ENCODE peak calls at places on chromosomes 5 and 9, in four cellular contexts. One of them, this sample, is unnamed.

GRCh38 chr5:10524376-10525123 is 39.3 kb upstream of the ANKRD33B start:
- DNase-seq in HCT116: no peak
- DNase-seq in K562: no peak
- DNase-seq in GM12878: no peak
- DNase-seq in this sample: no peak

GRCh38 chr5:111676496-111676895 is 80.5 kb downstream of the NREP start:
- DNase-seq in HCT116: no peak
- DNase-seq in K562: no peak
- DNase-seq in GM12878: no peak
- DNase-seq in this sample: no peak

GRCh38 chr5:74310967-74311930 is 329.3 kb downstream of the ENC1 start:
- DNase-seq in K562: no peak
- DNase-seq in GM12878: no peak
- DNase-seq in HCT116: no peak
- DNase-seq in this sample: no peak

GRCh38 chr9:14692918-14693861 is at the start of gene ZDHHC21:
- DNase-seq in HCT116: no peak
- DNase-seq in GM12878: no peak
- DNase-seq in K562: peak
- DNase-seq in this sample: peak

GRCh38 chr5:174323878-174324281 is 278.4 kb downstream of the NSG2 start:
- DNase-seq in GM12878: no peak
- DNase-seq in K562: peak
- DNase-seq in HCT116: peak
- DNase-seq in this sample: peak

GRCh38 chr9:125343518-125344284 is 82.1 kb downstream of the GAPVD1 start:
- DNase-seq in HCT116: no peak
- DNase-seq in K562: no peak
- DNase-seq in GM12878: no peak
- DNase-seq in this sample: peak

GRCh38 chr9:135705376-135705775 is 3.4 kb downstream of the KCNT1 start:
- DNase-seq in GM12878: no peak
- DNase-seq in K562: no peak
- DNase-seq in HCT116: no peak
- DNase-seq in this sample: no peak

GRCh38 chr5:153463806-153464205 is 26.7 kb upstream of the GRIA1 start:
- DNase-seq in GM12878: no peak
- DNase-seq in HCT116: no peak
- DNase-seq in K562: no peak
- DNase-seq in this sample: no peak

GRCh38 chr5:96703384-96703910 is 41.3 kb downstream of the CAST start:
- DNase-seq in HCT116: no peak
- DNase-seq in K562: no peak
- DNase-seq in GM12878: no peak
- DNase-seq in this sample: no peak

GRCh38 chr9:86079421-86080111 is 19.8 kb downstream of the GOLM1 start:
- DNase-seq in HCT116: no peak
- DNase-seq in K562: no peak
- DNase-seq in GM12878: no peak
- DNase-seq in this sample: no peak

GRCh38 chr5:170289749-170290148 is 7.8 kb downstream of the LCP2 start:
- DNase-seq in HCT116: no peak
- DNase-seq in K562: no peak
- DNase-seq in GM12878: no peak
- DNase-seq in this sample: no peak

GRCh38 chr5:79890119-79890870 is 100.8 kb downstream of the MTX3 start:
- DNase-seq in K562: no peak
- DNase-seq in GM12878: no peak
- DNase-seq in HCT116: no peak
- DNase-seq in this sample: no peak

GRCh38 chr9:22084336-22085035 is 75.4 kb upstream of the CDKN2B start:
- DNase-seq in K562: no peak
- DNase-seq in HCT116: peak
- DNase-seq in GM12878: no peak
- DNase-seq in this sample: no peak

GRCh38 chr9:90870646-90871326 is 69.2 kb downstream of the SYK start:
- DNase-seq in HCT116: peak
- DNase-seq in GM12878: peak
- DNase-seq in K562: peak
- DNase-seq in this sample: peak

GRCh38 chr9:37632479-37632878 is 18.3 kb upstream of the FRMPD1 start:
- DNase-seq in HCT116: no peak
- DNase-seq in GM12878: no peak
- DNase-seq in K562: peak
- DNase-seq in this sample: no peak

GRCh38 chr5:69129413-69129812 is 35.6 kb downstream of the SLC30A5 start:
- DNase-seq in GM12878: no peak
- DNase-seq in K562: no peak
- DNase-seq in HCT116: no peak
- DNase-seq in this sample: no peak

GRCh38 chr9:92278117-92278516 is 15.4 kb downstream of the IARS1 start:
- DNase-seq in K562: no peak
- DNase-seq in HCT116: no peak
- DNase-seq in GM12878: no peak
- DNase-seq in this sample: no peak

GRCh38 chr9:136720887-136721338 is 8.5 kb downstream of the DIPK1B start:
- DNase-seq in HCT116: no peak
- DNase-seq in GM12878: no peak
- DNase-seq in K562: no peak
- DNase-seq in this sample: no peak

GRCh38 chr9:136720251-136720886 is 8.0 kb downstream of the DIPK1B start:
- DNase-seq in K562: peak
- DNase-seq in HCT116: no peak
- DNase-seq in GM12878: no peak
- DNase-seq in this sample: no peak

GRCh38 chr9:136722093-136722968 is 10.0 kb downstream of the DIPK1B start:
- DNase-seq in GM12878: no peak
- DNase-seq in K562: no peak
- DNase-seq in HCT116: no peak
- DNase-seq in this sample: no peak

GRCh38 chr9:136722969-136723356 is 10.6 kb downstream of the DIPK1B start:
- DNase-seq in HCT116: no peak
- DNase-seq in GM12878: no peak
- DNase-seq in K562: no peak
- DNase-seq in this sample: no peak

DNA sequence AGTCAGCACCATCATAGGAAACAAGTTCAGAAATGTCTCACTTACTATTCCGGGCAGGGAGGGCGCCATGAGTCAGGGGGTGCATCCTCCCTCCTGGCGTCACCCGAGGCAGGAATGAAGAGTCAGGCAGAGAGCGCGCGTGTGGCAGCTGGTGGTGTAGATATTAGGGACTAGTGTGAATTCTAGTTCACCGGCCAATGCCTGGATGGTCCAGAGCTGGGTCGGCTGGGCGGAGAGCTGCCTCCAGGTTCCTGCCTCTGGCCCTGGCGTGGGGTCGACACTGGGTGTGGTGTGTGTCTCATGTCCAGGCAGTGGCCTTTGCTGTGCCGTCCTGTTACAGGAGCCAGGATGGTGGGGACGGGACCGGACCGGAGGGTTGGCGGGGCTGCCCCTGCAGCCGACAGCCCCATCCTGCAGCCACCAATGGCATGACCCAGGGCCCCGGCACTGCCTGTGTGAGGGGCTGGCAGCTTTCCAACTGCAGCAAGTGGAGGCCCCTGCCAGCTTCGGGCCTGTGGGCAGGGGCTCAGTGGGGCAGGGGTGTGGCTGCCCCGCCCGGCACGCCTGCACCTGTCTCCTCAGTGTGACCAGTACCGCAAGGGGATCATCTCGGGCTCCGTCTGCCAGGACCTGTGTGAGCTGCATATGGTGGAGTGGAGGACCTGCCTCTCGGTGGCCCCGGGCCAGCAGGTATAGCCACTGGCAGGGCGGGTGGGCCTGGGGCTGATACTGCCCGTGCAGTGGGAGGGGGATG is 9.1 kb downstream of the DIPK1B start:
- DNase-seq in HCT116: no peak
- DNase-seq in GM12878: no peak
- DNase-seq in K562: no peak
- DNase-seq in this sample: no peak
- TF ChIP-seq ZNF274 in HCT116: no peak
- TF ChIP-seq ZNF274 in GM12878: no peak
- TF ChIP-seq ZNF274 in K562: no peak
- TF ChIP-seq ZNF274 in this sample: no peak

GRCh38 chr5:115460476-115460875 is 84.1 kb downstream of the FEM1C start:
- DNase-seq in K562: no peak
- DNase-seq in HCT116: peak
- DNase-seq in GM12878: peak
- DNase-seq in this sample: no peak

GRCh38 chr5:115457985-115458384 is 86.6 kb downstream of the FEM1C start:
- DNase-seq in K562: no peak
- DNase-seq in HCT116: no peak
- DNase-seq in GM12878: no peak
- DNase-seq in this sample: no peak

GRCh38 chr5:115461093-115461492 is 83.5 kb downstream of the FEM1C start:
- DNase-seq in K562: no peak
- DNase-seq in HCT116: peak
- DNase-seq in GM12878: no peak
- DNase-seq in this sample: no peak

GRCh38 chr5:115461506-115462290 is 82.9 kb downstream of the FEM1C start:
- DNase-seq in K562: no peak
- DNase-seq in GM12878: no peak
- DNase-seq in HCT116: peak
- DNase-seq in this sample: no peak

DNA sequence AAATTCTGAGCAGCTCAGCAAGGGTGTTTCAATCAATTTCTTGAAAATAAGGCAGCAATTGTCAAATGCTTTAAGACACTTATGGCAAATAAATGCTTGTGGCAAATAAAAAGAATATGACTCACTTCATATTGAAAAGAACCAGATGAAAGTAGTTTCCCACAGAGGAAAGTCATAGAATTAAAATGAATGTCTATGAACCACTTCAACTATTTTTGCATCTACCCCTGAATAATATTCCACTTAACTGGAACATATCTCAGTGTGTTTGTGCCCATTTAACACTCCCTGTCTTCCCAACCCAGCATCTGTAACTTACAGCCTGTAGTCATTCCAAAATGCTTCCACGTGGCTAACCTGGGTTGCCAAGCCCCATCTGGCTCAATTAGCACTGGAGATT is 84.7 kb downstream of the FEM1C start:
- DNase-seq in HCT116: peak
- DNase-seq in K562: no peak
- DNase-seq in GM12878: no peak
- DNase-seq in this sample: no peak
- H3K9ac ChIP-seq in HCT116: peak
- H3K9ac ChIP-seq in K562: no peak
- H3K9ac ChIP-seq in GM12878: no peak
- H3K9ac ChIP-seq in this sample: no peak

GRCh38 chr9:79263666-79264460 is 307.9 kb upstream of the TLE4 start:
- DNase-seq in K562: no peak
- DNase-seq in GM12878: no peak
- DNase-seq in HCT116: no peak
- DNase-seq in this sample: no peak

GRCh38 chr9:79266986-79267385 is 304.8 kb upstream of the TLE4 start:
- DNase-seq in HCT116: no peak
- DNase-seq in GM12878: no peak
- DNase-seq in K562: no peak
- DNase-seq in this sample: no peak

GRCh38 chr9:79264511-79265448 is 307.0 kb upstream of the TLE4 start:
- DNase-seq in K562: no peak
- DNase-seq in GM12878: no peak
- DNase-seq in HCT116: no peak
- DNase-seq in this sample: no peak
- TF ChIP-seq YY1 in K562: no peak
- TF ChIP-seq YY1 in GM12878: no peak
- TF ChIP-seq YY1 in HCT116: no peak
- TF ChIP-seq YY1 in this sample: no peak

DNA sequence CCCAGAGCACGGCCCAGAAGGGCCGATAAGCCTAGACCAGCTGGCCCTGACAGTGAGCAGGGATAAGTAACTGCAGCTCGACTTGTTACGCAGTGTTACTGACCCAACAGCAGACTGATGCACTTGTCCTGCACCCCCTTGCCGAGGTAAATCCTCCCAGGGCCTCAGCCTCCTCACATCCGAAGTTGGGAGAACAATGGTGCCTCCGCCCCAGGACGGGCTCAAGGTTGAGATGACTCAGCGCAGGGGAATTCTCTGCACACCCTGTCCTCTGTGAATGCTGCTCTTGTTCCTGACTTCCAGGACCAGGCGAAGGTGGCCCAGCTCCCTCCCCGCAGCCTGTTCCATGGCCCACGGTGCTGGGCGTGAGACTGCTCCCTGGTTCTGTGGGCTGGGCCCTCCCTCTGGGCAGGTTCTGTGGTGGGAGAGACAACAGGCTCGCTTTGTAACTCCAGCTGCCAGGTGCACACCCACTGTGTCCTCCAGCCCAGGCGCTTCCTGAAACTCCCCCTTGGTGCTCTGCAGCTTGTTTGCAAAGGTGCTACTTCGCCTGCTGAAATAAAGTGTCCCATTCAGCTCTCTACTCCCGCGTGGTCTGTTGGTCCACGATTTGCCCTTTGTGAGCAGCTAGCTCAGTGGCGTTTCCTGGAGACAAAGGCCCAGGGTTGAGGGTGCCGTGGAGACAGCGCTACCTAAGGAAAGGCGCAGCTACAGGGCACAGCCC is 40.1 kb upstream of the SLC6A19 start:
- DNase-seq in K562: no peak
- DNase-seq in GM12878: no peak
- DNase-seq in HCT116: peak
- DNase-seq in this sample: peak
- TF ChIP-seq ZNF274 in K562: no peak
- TF ChIP-seq ZNF274 in GM12878: no peak
- TF ChIP-seq ZNF274 in HCT116: no peak
- TF ChIP-seq ZNF274 in this sample: no peak

GRCh38 chr5:58683567-58683966 is 100.7 kb downstream of the RAB3C start:
- DNase-seq in GM12878: no peak
- DNase-seq in K562: no peak
- DNase-seq in HCT116: no peak
- DNase-seq in this sample: no peak

GRCh38 chr5:58677650-58678049 is 94.8 kb downstream of the RAB3C start:
- DNase-seq in GM12878: no peak
- DNase-seq in K562: no peak
- DNase-seq in HCT116: no peak
- DNase-seq in this sample: no peak

GRCh38 chr5:58674711-58675110 is 91.8 kb downstream of the RAB3C start:
- DNase-seq in HCT116: no peak
- DNase-seq in GM12878: no peak
- DNase-seq in K562: no peak
- DNase-seq in this sample: no peak

GRCh38 chr5:58681943-58682342 is 99.1 kb downstream of the RAB3C start:
- DNase-seq in HCT116: no peak
- DNase-seq in GM12878: no peak
- DNase-seq in K562: no peak
- DNase-seq in this sample: no peak

GRCh38 chr5:58680503-58680902 is 97.6 kb downstream of the RAB3C start:
- DNase-seq in K562: no peak
- DNase-seq in GM12878: no peak
- DNase-seq in HCT116: no peak
- DNase-seq in this sample: no peak
- H3K9ac ChIP-seq in K562: no peak
- H3K9ac ChIP-seq in GM12878: no peak
- H3K9ac ChIP-seq in HCT116: no peak
- H3K9ac ChIP-seq in this sample: no peak

DNA sequence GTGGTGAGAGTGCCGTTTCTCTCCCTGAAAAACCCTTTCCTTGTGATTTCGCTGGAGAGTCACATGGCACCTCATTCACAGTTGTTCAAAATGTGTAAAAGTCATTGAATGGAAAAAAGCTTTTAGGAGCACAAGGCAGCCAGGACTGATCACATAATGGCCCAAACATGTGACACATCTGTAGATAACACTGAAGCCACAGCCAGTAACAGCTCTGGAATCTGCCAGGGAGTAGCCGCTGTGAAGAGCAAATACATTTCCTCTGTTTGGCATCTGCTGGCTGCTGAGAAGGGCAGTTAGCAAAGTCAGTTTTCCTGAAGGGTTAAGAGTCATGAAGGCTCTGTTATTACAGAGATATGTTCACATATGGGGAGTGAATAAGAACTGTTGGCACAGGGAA is 271.8 kb downstream of the NNT start:
- DNase-seq in HCT116: no peak
- DNase-seq in GM12878: no peak
- DNase-seq in K562: no peak
- DNase-seq in this sample: no peak
- TF ChIP-seq YY1 in HCT116: no peak
- TF ChIP-seq YY1 in GM12878: no peak
- TF ChIP-seq YY1 in K562: no peak
- TF ChIP-seq YY1 in this sample: no peak

This sample was measured in NT2/D1.